ENCODE peak calls at places on chromosomes 13 and 19, in eight cellular contexts. G, I, K, S, A, H, O and B are unnamed samples.

GRCh38 chr19:45812297-45812696 is 2.8 kb downstream of the RSPH6A start:
- DNase-seq in G (no peak), I (no peak), K (no peak), S (no peak), A (no peak), H (no peak), O (no peak), B (no peak)

GRCh38 chr19:32336259-32337111 is 8.9 kb upstream of the ZNF507 start:
- DNase-seq in G (no peak), I (peak), K (peak), S (peak), A (no peak), H (no peak), O (no peak), B (no peak)

GRCh38 chr19:1513492-1514294 is 874 bp upstream of the ADAMTSL5 start:
- DNase-seq in G (peak), I (peak), K (no peak), S (peak), A (no peak), H (peak), O (no peak), B (peak)

GRCh38 chr13:80469841-80470378 is 129.0 kb upstream of the SPRY2 start:
- DNase-seq in G (peak), I (peak), K (peak), S (peak), A (peak), H (no peak), O (peak), B (peak)

GRCh38 chr13:69459346-69459745 is 648.3 kb upstream of the ATXN8OS start:
- DNase-seq in G (no peak), I (no peak), K (no peak), S (no peak), A (no peak), H (no peak), O (no peak), B (no peak)

GRCh38 chr13:52353116-52353718 is 52.8 kb downstream of the THSD1 start:
- DNase-seq in G (no peak), I (no peak), K (no peak), S (no peak), A (no peak), H (no peak), O (no peak), B (peak)

GRCh38 chr19:50669319-50670101 is 20.3 kb downstream of the C19orf81 start:
- DNase-seq in G (no peak), I (no peak), K (no peak), S (peak), A (no peak), H (no peak), O (no peak), B (peak)

GRCh38 chr19:48418317-48419064 is 25.0 kb downstream of the GRIN2D start:
- DNase-seq in G (no peak), I (no peak), K (no peak), S (peak), A (no peak), H (no peak), O (no peak), B (no peak)

GRCh38 chr19:43525836-43526771 is 897 bp downstream of the ETHE1 start:
- DNase-seq in G (no peak), I (peak), K (no peak), S (no peak), A (no peak), H (peak), O (peak), B (no peak)

GRCh38 chr13:95002968-95003813 is 290.8 kb upstream of the SOX21 start:
- DNase-seq in G (no peak), I (no peak), K (no peak), S (no peak), A (no peak), H (no peak), O (no peak), B (no peak)

GRCh38 chr13:21149568-21149967 is 26.8 kb downstream of the SKA3 start:
- DNase-seq in G (no peak), I (no peak), K (no peak), S (no peak), A (no peak), H (no peak), O (no peak), B (no peak)

GRCh38 chr13:64774915-64775314 is 2455.2 kb downstream of the PCDH9 start:
- DNase-seq in G (no peak), I (no peak), K (no peak), S (peak), A (no peak), H (no peak), O (no peak), B (no peak)

GRCh38 chr19:28463493-28464053 is 749.4 kb downstream of the UQCRFS1 start:
- DNase-seq in G (no peak), I (no peak), K (peak), S (no peak), A (no peak), H (no peak), O (no peak), B (no peak)

GRCh38 chr19:941292-942132 is 15.7 kb downstream of the ARID3A start:
- DNase-seq in G (no peak), I (no peak), K (no peak), S (no peak), A (no peak), H (no peak), O (no peak), B (no peak)

GRCh38 chr19:2587001-2587719 is 111.2 kb downstream of the GADD45B start:
- DNase-seq in G (no peak), I (no peak), K (peak), S (no peak), A (no peak), H (peak), O (peak), B (no peak)

GRCh38 chr19:7200739-7201138 is 93.5 kb downstream of the INSR start:
- DNase-seq in G (no peak), I (no peak), K (no peak), S (no peak), A (no peak), H (no peak), O (no peak), B (no peak)

GRCh38 chr13:42354246-42355117 is 82.5 kb downstream of the AKAP11 start:
- DNase-seq in G (no peak), I (no peak), K (no peak), S (no peak), A (no peak), H (no peak), O (no peak), B (no peak)

GRCh38 chr13:74203576-74203975 is 69.4 kb upstream of the KLF12 start:
- DNase-seq in G (no peak), I (no peak), K (no peak), S (no peak), A (no peak), H (no peak), O (no peak), B (no peak)

GRCh38 chr19:47241919-47242644 is 11.1 kb upstream of the BBC3 start:
- DNase-seq in G (no peak), I (no peak), K (no peak), S (peak), A (no peak), H (no peak), O (no peak), B (no peak)

GRCh38 chr13:80444240-80445015 is 103.5 kb upstream of the SPRY2 start:
- DNase-seq in G (no peak), I (no peak), K (no peak), S (no peak), A (no peak), H (no peak), O (no peak), B (no peak)

GRCh38 chr19:11332822-11333221 is 6.6 kb downstream of the RAB3D start:
- DNase-seq in G (no peak), I (no peak), K (no peak), S (no peak), A (no peak), H (no peak), O (no peak), B (no peak)

GRCh38 chr19:18321729-18322091 is 1.2 kb downstream of the LSM4 start:
- DNase-seq in G (no peak), I (no peak), K (no peak), S (no peak), A (no peak), H (no peak), O (no peak), B (no peak)

GRCh38 chr19:1856698-1857603 is 6.4 kb downstream of the KLF16 start:
- DNase-seq in G (peak), I (peak), K (peak), S (peak), A (peak), H (peak), O (peak), B (peak)

GRCh38 chr19:17095141-17095919 is 19.8 kb downstream of the MYO9B start:
- DNase-seq in G (peak), I (peak), K (peak), S (no peak), A (no peak), H (no peak), O (peak), B (no peak)

GRCh38 chr13:63696055-63696454 is 2280.4 kb upstream of the PCDH20 start:
- DNase-seq in G (no peak), I (no peak), K (no peak), S (no peak), A (no peak), H (no peak), O (no peak), B (no peak)

GRCh38 chr19:43464089-43464775 is 1.2 kb downstream of the LYPD3 start:
- DNase-seq in G (no peak), I (peak), K (no peak), S (no peak), A (peak), H (peak), O (peak), B (no peak)

GRCh38 chr13:70579941-70580340 is 471.7 kb upstream of the KLHL1 start:
- DNase-seq in G (no peak), I (no peak), K (no peak), S (no peak), A (no peak), H (no peak), O (no peak), B (no peak)

DNA sequence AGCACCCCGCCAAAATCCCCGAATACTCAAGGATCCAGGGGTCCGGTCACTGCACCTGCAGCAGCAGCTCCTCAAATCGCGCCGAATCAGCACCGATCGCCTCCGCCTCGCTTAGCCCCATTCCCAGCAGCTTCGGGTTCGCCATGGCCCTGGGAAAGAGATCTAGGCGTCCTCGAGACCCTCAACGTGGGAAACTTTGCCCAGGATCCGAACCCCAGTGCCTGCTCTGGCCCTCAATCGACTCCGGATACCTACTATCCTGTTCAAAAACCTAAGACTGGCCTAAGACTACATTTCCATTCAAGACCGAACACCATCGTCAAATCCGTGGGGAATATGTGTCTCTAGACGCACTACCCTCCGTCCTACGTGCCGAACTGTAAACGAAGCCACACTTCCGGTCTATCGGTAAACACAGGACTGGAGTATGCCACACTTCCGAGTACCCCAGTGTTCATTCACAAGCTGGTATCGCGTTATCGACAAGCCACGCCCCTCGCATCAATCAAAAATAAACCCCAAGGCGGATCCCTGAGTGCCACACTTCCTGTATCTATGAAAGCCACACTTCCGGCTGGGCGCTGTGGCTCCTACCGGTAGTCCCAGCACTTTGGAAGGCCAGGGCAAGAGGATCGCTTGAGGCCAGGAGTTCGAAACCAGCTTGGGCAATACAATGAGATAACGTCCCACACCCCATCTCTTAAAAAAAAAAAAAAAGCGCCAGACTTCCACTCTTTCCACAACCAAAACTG is at the start of gene PIH1D1:
- DNase-seq in G (peak), I (peak), K (peak), S (peak), A (peak), H (peak), O (peak), B (peak)
- TF ChIP-seq POLR2A in G (no peak), I (peak), K (no peak), S (peak), A (no peak), H (peak), O (peak), B (peak)

GRCh38 chr13:113969973-113970611 is 3.8 kb downstream of the C13orf46 start:
- DNase-seq in G (peak), I (no peak), K (peak), S (no peak), A (no peak), H (peak), O (no peak), B (no peak)

GRCh38 chr13:113972451-113973217 is 1.2 kb downstream of the C13orf46 start:
- DNase-seq in G (peak), I (no peak), K (peak), S (no peak), A (no peak), H (no peak), O (no peak), B (no peak)

GRCh38 chr13:113971471-113972231 is 2.2 kb downstream of the C13orf46 start:
- DNase-seq in G (peak), I (no peak), K (peak), S (no peak), A (no peak), H (no peak), O (no peak), B (no peak)

GRCh38 chr13:113969311-113969972 is 4.4 kb downstream of the C13orf46 start:
- DNase-seq in G (peak), I (no peak), K (peak), S (no peak), A (peak), H (peak), O (no peak), B (no peak)

DNA sequence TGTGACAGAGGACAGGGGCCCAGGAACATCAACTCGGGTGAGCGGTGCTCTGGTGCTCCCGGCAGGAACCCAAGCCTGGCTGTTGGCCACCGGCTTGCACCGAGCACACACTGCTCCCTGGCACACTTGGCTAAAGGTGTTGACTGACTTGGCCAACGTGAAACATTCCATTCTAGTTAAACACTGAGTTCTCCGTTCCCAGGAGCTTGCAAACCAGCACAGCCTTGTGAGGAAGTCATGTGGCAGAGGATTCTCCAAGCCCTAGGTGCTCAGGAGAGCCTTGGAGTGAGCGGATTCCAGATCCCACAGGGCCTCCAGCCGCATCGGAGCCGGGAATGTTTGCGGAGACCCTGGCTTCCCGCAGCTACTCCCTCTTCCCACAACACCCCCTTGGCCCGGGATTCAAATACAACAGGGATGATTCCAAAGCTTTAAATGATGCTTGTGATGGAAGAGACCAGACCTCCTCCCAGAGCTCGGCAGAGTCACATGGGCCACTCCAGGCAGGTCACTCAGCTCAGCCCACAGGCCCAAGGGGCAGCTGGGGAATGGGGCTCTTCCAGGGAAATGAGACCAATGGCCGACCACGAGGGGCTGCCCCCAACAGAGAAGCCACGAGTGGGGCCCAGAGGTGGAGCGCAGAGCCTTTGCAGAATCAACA is 2.9 kb downstream of the C13orf46 start:
- DNase-seq in G (peak), I (peak), K (peak), S (no peak), A (no peak), H (no peak), O (no peak), B (no peak)
- TF ChIP-seq POLR2A in G (no peak), I (no peak), K (no peak), S (no peak), A (no peak), H (no peak), O (no peak), B (no peak)

GRCh38 chr13:110640591-110641029 is 25.3 kb downstream of the NAXD start:
- DNase-seq in G (peak), I (no peak), K (peak), S (no peak), A (no peak), H (no peak), O (peak), B (no peak)
- TF ChIP-seq POLR2A in G (no peak), I (no peak), K (no peak), S (no peak), A (no peak), H (no peak), O (no peak), B (no peak)

GRCh38 chr13:44843403-44843802 is 145.9 kb downstream of the NUFIP1 start:
- DNase-seq in G (no peak), I (no peak), K (no peak), S (no peak), A (no peak), H (no peak), O (no peak), B (no peak)
- TF ChIP-seq POLR2A in G (no peak), I (no peak), K (no peak), S (no peak), A (no peak), H (no peak), O (no peak), B (no peak)

GRCh38 chr19:19732579-19733501 is at the start of gene ZNF14:
- DNase-seq in G (peak), I (peak), K (peak), S (peak), A (peak), H (peak), O (peak), B (peak)
- TF ChIP-seq POLR2A in G (no peak), I (peak), K (peak), S (peak), A (peak), H (peak), O (peak), B (peak)

GRCh38 chr19:9945319-9945966 is 9.1 kb upstream of the OLFM2 start:
- DNase-seq in G (peak), I (peak), K (peak), S (peak), A (peak), H (peak), O (peak), B (peak)
- TF ChIP-seq POLR2A in G (no peak), I (no peak), K (no peak), S (no peak), A (no peak), H (no peak), O (no peak), B (no peak)

DNA sequence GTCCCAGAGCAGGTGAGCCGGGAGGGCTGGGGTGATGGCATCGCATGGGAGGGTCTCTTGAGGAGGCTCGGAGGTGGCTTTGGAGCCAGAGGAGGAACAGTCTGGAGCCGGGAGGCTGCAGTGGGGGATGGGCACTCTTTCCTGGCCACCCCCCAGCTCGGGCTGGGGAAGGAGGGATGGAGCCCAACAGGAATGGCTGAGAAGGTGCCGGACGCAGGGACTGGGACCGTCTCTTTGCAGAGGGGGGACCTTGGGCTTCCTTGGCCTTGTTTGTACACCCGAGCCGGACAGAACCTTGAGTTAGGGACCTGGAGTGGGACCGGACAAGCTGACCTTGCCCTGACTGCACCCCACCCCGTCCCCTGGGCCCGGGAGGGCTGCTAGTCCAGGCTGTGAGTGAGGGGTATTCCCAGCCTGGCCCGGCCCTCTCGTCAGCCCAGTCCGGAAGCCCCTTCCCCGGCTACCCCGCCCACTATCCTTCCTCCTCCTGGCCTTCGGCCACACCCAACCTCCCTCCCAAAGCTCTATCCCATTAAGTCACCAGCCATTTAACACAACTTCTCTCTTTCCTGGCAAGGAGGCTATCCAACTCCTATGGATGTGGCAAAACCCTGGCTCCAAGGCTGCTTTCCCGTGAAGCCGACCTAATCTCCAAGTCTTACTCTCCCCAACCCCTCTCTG is 863 bp upstream of the TBXA2R start:
- DNase-seq in G (peak), I (peak), K (no peak), S (no peak), A (no peak), H (no peak), O (peak), B (peak)
- TF ChIP-seq POLR2A in G (no peak), I (no peak), K (no peak), S (no peak), A (no peak), H (no peak), O (no peak), B (no peak)

GRCh38 chr13:113033498-113033897 is 64.5 kb downstream of the MCF2L start:
- DNase-seq in G (peak), I (no peak), K (no peak), S (no peak), A (no peak), H (no peak), O (no peak), B (no peak)
- TF ChIP-seq POLR2A in G (no peak), I (no peak), K (no peak), S (no peak), A (no peak), H (no peak), O (no peak), B (no peak)

DNA sequence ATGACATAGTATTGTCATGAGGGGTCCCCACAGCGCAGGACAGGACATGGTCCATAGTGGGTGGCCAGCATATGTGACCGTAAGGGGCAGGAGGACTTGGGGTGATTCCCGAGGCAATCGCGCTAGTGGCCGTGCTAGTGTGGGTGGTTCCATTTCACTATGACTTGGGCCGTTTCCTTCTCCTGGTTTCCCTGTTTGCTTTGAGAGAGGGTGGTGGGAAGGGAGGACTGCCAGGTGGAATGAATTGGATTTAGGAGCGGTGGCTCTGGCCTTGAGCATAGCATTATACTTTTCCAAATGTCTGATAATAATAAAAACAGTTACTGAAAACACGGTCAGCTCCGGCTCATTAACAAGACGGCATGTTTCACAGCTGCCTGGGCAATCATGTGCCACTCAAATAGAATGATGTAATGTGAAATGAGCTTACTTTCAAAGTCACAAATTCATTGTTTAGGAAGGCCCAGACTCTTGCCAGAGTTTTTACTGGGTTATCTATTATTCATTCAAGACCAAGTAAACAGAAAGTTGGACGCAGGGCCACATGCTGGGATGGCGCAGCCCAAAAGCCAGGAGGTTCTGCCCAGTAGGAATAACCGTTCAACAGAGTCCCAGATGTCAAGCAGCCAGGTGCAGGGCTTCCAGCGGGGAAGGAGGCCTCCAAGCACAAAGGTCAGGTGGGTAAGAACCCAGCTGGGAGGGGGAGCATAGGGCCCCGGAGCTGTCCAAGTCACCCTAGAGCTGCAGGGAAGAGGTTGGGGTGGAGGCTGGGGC is 19.6 kb upstream of the SLC15A1 start:
- DNase-seq in G (no peak), I (no peak), K (no peak), S (no peak), A (no peak), H (no peak), O (no peak), B (no peak)
- TF ChIP-seq POLR2A in G (no peak), I (no peak), K (no peak), S (no peak), A (no peak), H (no peak), O (no peak), B (no peak)